ENCODE peak calls at places on chromosome 2, in ten cellular contexts. One of them, this sample, is unnamed.

GRCh38 chr2:28291811-28292455 is 100.7 kb upstream of the FOSL2 start:
- DNase-seq in colonic mucosa: no peak
- DNase-seq in thoracic aorta: no peak
- DNase-seq in AG09319: no peak
- DNase-seq in GM23338: no peak
- DNase-seq in fibroblast of villous mesenchyme: no peak
- DNase-seq in fibroblast of the aortic adventitia: no peak
- DNase-seq in Calu3: no peak
- DNase-seq in bronchial epithelial cell: no peak
- DNase-seq in BJ: no peak
- DNase-seq in this sample: no peak

GRCh38 chr2:138452324-138452723 is 49.2 kb upstream of the SPOPL start:
- DNase-seq in colonic mucosa: no peak
- DNase-seq in thoracic aorta: no peak
- DNase-seq in AG09319: no peak
- DNase-seq in GM23338: no peak
- DNase-seq in fibroblast of villous mesenchyme: no peak
- DNase-seq in fibroblast of the aortic adventitia: no peak
- DNase-seq in Calu3: no peak
- DNase-seq in bronchial epithelial cell: no peak
- DNase-seq in BJ: no peak
- DNase-seq in this sample: no peak

GRCh38 chr2:222404126-222404891 is 20.0 kb upstream of the SGPP2 start:
- DNase-seq in colonic mucosa: no peak
- DNase-seq in thoracic aorta: no peak
- DNase-seq in AG09319: no peak
- DNase-seq in GM23338: no peak
- DNase-seq in fibroblast of villous mesenchyme: no peak
- DNase-seq in fibroblast of the aortic adventitia: no peak
- DNase-seq in Calu3: no peak
- DNase-seq in bronchial epithelial cell: no peak
- DNase-seq in BJ: no peak
- DNase-seq in this sample: no peak

GRCh38 chr2:1747065-1747941 is 3.0 kb upstream of the PXDN start:
- DNase-seq in colonic mucosa: peak; percentile 5
- DNase-seq in thoracic aorta: no peak
- DNase-seq in AG09319: no peak
- DNase-seq in GM23338: no peak
- DNase-seq in fibroblast of villous mesenchyme: no peak
- DNase-seq in fibroblast of the aortic adventitia: no peak
- DNase-seq in Calu3: no peak
- DNase-seq in bronchial epithelial cell: no peak
- DNase-seq in BJ: no peak
- DNase-seq in this sample: no peak

GRCh38 chr2:166419616-166419934 is 43.8 kb upstream of the SCN9A start:
- DNase-seq in colonic mucosa: no peak
- DNase-seq in thoracic aorta: no peak
- DNase-seq in AG09319: peak; percentile 23
- DNase-seq in GM23338: peak; percentile 56
- DNase-seq in fibroblast of villous mesenchyme: peak; percentile 53
- DNase-seq in fibroblast of the aortic adventitia: peak; percentile 76
- DNase-seq in Calu3: no peak
- DNase-seq in bronchial epithelial cell: peak; percentile 50
- DNase-seq in BJ: no peak
- DNase-seq in this sample: no peak

GRCh38 chr2:66701251-66701650 is 266.3 kb downstream of the MEIS1 start:
- DNase-seq in colonic mucosa: no peak
- DNase-seq in thoracic aorta: no peak
- DNase-seq in AG09319: no peak
- DNase-seq in GM23338: no peak
- DNase-seq in fibroblast of villous mesenchyme: no peak
- DNase-seq in fibroblast of the aortic adventitia: no peak
- DNase-seq in Calu3: no peak
- DNase-seq in bronchial epithelial cell: no peak
- DNase-seq in BJ: no peak
- DNase-seq in this sample: no peak

GRCh38 chr2:190759749-190760213 is 110.9 kb downstream of the NAB1 start:
- DNase-seq in colonic mucosa: no peak
- DNase-seq in thoracic aorta: no peak
- DNase-seq in AG09319: peak; percentile 73
- DNase-seq in GM23338: no peak
- DNase-seq in fibroblast of villous mesenchyme: peak; percentile 92
- DNase-seq in fibroblast of the aortic adventitia: peak; percentile 83
- DNase-seq in Calu3: peak; percentile 16
- DNase-seq in bronchial epithelial cell: peak; percentile 97
- DNase-seq in BJ: peak; percentile 81
- DNase-seq in this sample: peak; percentile 82

GRCh38 chr2:58427572-58428285 is 186.6 kb upstream of the FANCL start:
- DNase-seq in colonic mucosa: peak; percentile 29
- DNase-seq in thoracic aorta: no peak
- DNase-seq in AG09319: no peak
- DNase-seq in GM23338: peak; percentile 69
- DNase-seq in fibroblast of villous mesenchyme: peak; percentile 39
- DNase-seq in fibroblast of the aortic adventitia: peak; percentile 22
- DNase-seq in Calu3: peak; percentile 47
- DNase-seq in bronchial epithelial cell: no peak
- DNase-seq in BJ: no peak
- DNase-seq in this sample: no peak

GRCh38 chr2:675982-676646 is 1.1 kb downstream of the TMEM18 start:
- DNase-seq in colonic mucosa: peak; percentile 47
- DNase-seq in thoracic aorta: no peak
- DNase-seq in AG09319: peak; percentile 76
- DNase-seq in GM23338: peak; percentile 79
- DNase-seq in fibroblast of villous mesenchyme: peak; percentile 87
- DNase-seq in fibroblast of the aortic adventitia: peak; percentile 89
- DNase-seq in Calu3: peak; percentile 52
- DNase-seq in bronchial epithelial cell: peak; percentile 91
- DNase-seq in BJ: peak; percentile 56
- DNase-seq in this sample: peak; percentile 72

GRCh38 chr2:88680916-88681315 is 10.6 kb upstream of the RPIA start:
- DNase-seq in colonic mucosa: no peak
- DNase-seq in thoracic aorta: no peak
- DNase-seq in AG09319: no peak
- DNase-seq in GM23338: no peak
- DNase-seq in fibroblast of villous mesenchyme: no peak
- DNase-seq in fibroblast of the aortic adventitia: no peak
- DNase-seq in Calu3: no peak
- DNase-seq in bronchial epithelial cell: no peak
- DNase-seq in BJ: no peak
- DNase-seq in this sample: no peak

GRCh38 chr2:85712849-85713612 is 18.9 kb downstream of the GNLY start:
- DNase-seq in colonic mucosa: no peak
- DNase-seq in thoracic aorta: no peak
- DNase-seq in AG09319: no peak
- DNase-seq in GM23338: no peak
- DNase-seq in fibroblast of villous mesenchyme: peak; percentile 73
- DNase-seq in fibroblast of the aortic adventitia: peak; percentile 64
- DNase-seq in Calu3: peak; percentile 50
- DNase-seq in bronchial epithelial cell: peak; percentile 93
- DNase-seq in BJ: no peak
- DNase-seq in this sample: no peak

GRCh38 chr2:231191896-231192872 is 6.2 kb upstream of the ARMC9 start:
- DNase-seq in colonic mucosa: peak; percentile 62
- DNase-seq in thoracic aorta: peak; percentile 71
- DNase-seq in AG09319: peak; percentile 86
- DNase-seq in GM23338: peak; percentile 93
- DNase-seq in fibroblast of villous mesenchyme: peak; percentile 92
- DNase-seq in fibroblast of the aortic adventitia: peak; percentile 98
- DNase-seq in Calu3: peak; percentile 30
- DNase-seq in bronchial epithelial cell: no peak
- DNase-seq in BJ: no peak
- DNase-seq in this sample: peak; percentile 61

GRCh38 chr2:112876257-112876970 is 34.6 kb upstream of the IL37 start:
- DNase-seq in colonic mucosa: no peak
- DNase-seq in thoracic aorta: no peak
- DNase-seq in AG09319: no peak
- DNase-seq in GM23338: no peak
- DNase-seq in fibroblast of villous mesenchyme: no peak
- DNase-seq in fibroblast of the aortic adventitia: no peak
- DNase-seq in Calu3: no peak
- DNase-seq in bronchial epithelial cell: peak; percentile 78
- DNase-seq in BJ: no peak
- DNase-seq in this sample: no peak
- TF ChIP-seq CTCF in colonic mucosa: no peak
- TF ChIP-seq CTCF in thoracic aorta: no peak
- TF ChIP-seq CTCF in AG09319: no peak
- TF ChIP-seq CTCF in GM23338: no peak
- TF ChIP-seq CTCF in fibroblast of villous mesenchyme: no peak
- TF ChIP-seq CTCF in fibroblast of the aortic adventitia: no peak
- TF ChIP-seq CTCF in Calu3: no peak
- TF ChIP-seq CTCF in bronchial epithelial cell: no peak
- TF ChIP-seq CTCF in BJ: no peak
- TF ChIP-seq CTCF in this sample: no peak

GRCh38 chr2:168952424-168952823 is 51.3 kb downstream of the G6PC2 start:
- DNase-seq in colonic mucosa: no peak
- DNase-seq in thoracic aorta: no peak
- DNase-seq in AG09319: no peak
- DNase-seq in GM23338: no peak
- DNase-seq in fibroblast of villous mesenchyme: no peak
- DNase-seq in fibroblast of the aortic adventitia: no peak
- DNase-seq in Calu3: no peak
- DNase-seq in bronchial epithelial cell: no peak
- DNase-seq in BJ: no peak
- DNase-seq in this sample: no peak

GRCh38 chr2:168945508-168945907 is 44.4 kb downstream of the G6PC2 start:
- DNase-seq in colonic mucosa: no peak
- DNase-seq in thoracic aorta: no peak
- DNase-seq in AG09319: no peak
- DNase-seq in GM23338: no peak
- DNase-seq in fibroblast of villous mesenchyme: no peak
- DNase-seq in fibroblast of the aortic adventitia: no peak
- DNase-seq in Calu3: no peak
- DNase-seq in bronchial epithelial cell: no peak
- DNase-seq in BJ: no peak
- DNase-seq in this sample: no peak

GRCh38 chr2:168949324-168949723 is 48.2 kb downstream of the G6PC2 start:
- DNase-seq in colonic mucosa: no peak
- DNase-seq in thoracic aorta: no peak
- DNase-seq in AG09319: no peak
- DNase-seq in GM23338: no peak
- DNase-seq in fibroblast of villous mesenchyme: no peak
- DNase-seq in fibroblast of the aortic adventitia: no peak
- DNase-seq in Calu3: no peak
- DNase-seq in bronchial epithelial cell: no peak
- DNase-seq in BJ: no peak
- DNase-seq in this sample: no peak

GRCh38 chr2:168951871-168952270 is 50.8 kb downstream of the G6PC2 start:
- DNase-seq in colonic mucosa: no peak
- DNase-seq in thoracic aorta: no peak
- DNase-seq in AG09319: no peak
- DNase-seq in GM23338: no peak
- DNase-seq in fibroblast of villous mesenchyme: no peak
- DNase-seq in fibroblast of the aortic adventitia: no peak
- DNase-seq in Calu3: no peak
- DNase-seq in bronchial epithelial cell: no peak
- DNase-seq in BJ: no peak
- DNase-seq in this sample: no peak

GRCh38 chr2:168948621-168949212 is 47.6 kb downstream of the G6PC2 start:
- DNase-seq in colonic mucosa: no peak
- DNase-seq in thoracic aorta: no peak
- DNase-seq in AG09319: no peak
- DNase-seq in GM23338: peak; percentile 63
- DNase-seq in fibroblast of villous mesenchyme: peak; percentile 7
- DNase-seq in fibroblast of the aortic adventitia: peak; percentile 11
- DNase-seq in Calu3: peak; percentile 61
- DNase-seq in bronchial epithelial cell: no peak
- DNase-seq in BJ: no peak
- DNase-seq in this sample: no peak
- TF ChIP-seq CTCF in colonic mucosa: peak; percentile 51
- TF ChIP-seq CTCF in thoracic aorta: no peak
- TF ChIP-seq CTCF in AG09319: peak; percentile 50
- TF ChIP-seq CTCF in GM23338: peak; percentile 89
- TF ChIP-seq CTCF in fibroblast of villous mesenchyme: peak; percentile 71
- TF ChIP-seq CTCF in fibroblast of the aortic adventitia: peak; percentile 56
- TF ChIP-seq CTCF in Calu3: peak; percentile 86
- TF ChIP-seq CTCF in bronchial epithelial cell: peak; percentile 49
- TF ChIP-seq CTCF in BJ: peak; percentile 63
- TF ChIP-seq CTCF in this sample: peak; percentile 58

DNA sequence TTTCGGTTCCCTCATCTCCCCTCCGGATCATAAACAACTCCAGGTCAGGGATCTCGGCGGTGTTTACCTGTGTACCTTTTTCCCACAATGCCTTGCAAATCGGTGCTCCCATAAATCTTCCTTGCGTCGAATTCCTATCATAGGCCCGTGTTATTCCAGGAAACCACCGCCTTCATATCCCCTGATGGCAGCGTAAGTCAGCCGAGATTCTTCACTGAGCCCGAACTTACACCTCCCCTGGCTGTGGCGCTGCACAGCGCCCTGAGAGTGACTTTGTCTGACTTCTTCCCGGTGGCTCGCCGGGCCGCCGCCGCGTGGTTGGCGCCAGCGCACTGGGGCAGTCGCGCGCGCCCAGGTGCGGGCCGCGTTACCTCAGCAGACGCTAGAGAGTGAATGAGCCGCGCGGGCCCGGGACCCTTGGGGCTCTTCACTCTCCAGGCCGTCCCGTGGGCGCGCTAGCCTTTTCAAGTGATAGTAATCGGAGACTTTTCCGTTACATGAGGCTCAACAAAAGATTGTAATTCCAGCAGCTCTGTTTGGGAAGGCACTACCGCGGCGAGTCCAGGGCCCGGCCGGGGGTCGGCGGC is 101.6 kb downstream of the SPTBN1 start:
- DNase-seq in colonic mucosa: peak; percentile 85
- DNase-seq in thoracic aorta: no peak
- DNase-seq in AG09319: no peak
- DNase-seq in GM23338: peak; percentile 55
- DNase-seq in fibroblast of villous mesenchyme: no peak
- DNase-seq in fibroblast of the aortic adventitia: peak; percentile 42
- DNase-seq in Calu3: peak; percentile 64
- DNase-seq in bronchial epithelial cell: peak; percentile 70
- DNase-seq in BJ: no peak
- DNase-seq in this sample: no peak
- TF ChIP-seq CTCF in colonic mucosa: no peak
- TF ChIP-seq CTCF in thoracic aorta: no peak
- TF ChIP-seq CTCF in AG09319: no peak
- TF ChIP-seq CTCF in GM23338: no peak
- TF ChIP-seq CTCF in fibroblast of villous mesenchyme: peak; percentile 11
- TF ChIP-seq CTCF in fibroblast of the aortic adventitia: no peak
- TF ChIP-seq CTCF in Calu3: no peak
- TF ChIP-seq CTCF in bronchial epithelial cell: peak; percentile 31
- TF ChIP-seq CTCF in BJ: no peak
- TF ChIP-seq CTCF in this sample: no peak

GRCh38 chr2:216404010-216404618 is 8.2 kb upstream of the SMARCAL1 start:
- DNase-seq in colonic mucosa: peak; percentile 57
- DNase-seq in thoracic aorta: no peak
- DNase-seq in AG09319: peak; percentile 18
- DNase-seq in GM23338: peak; percentile 67
- DNase-seq in fibroblast of villous mesenchyme: peak; percentile 49
- DNase-seq in fibroblast of the aortic adventitia: peak; percentile 59
- DNase-seq in Calu3: peak; percentile 46
- DNase-seq in bronchial epithelial cell: peak; percentile 30
- DNase-seq in BJ: no peak
- DNase-seq in this sample: no peak
- TF ChIP-seq CTCF in colonic mucosa: peak; percentile 80
- TF ChIP-seq CTCF in thoracic aorta: peak; percentile 76
- TF ChIP-seq CTCF in AG09319: peak; percentile 88
- TF ChIP-seq CTCF in GM23338: peak; percentile 82
- TF ChIP-seq CTCF in fibroblast of villous mesenchyme: peak; percentile 85
- TF ChIP-seq CTCF in fibroblast of the aortic adventitia: peak; percentile 96
- TF ChIP-seq CTCF in Calu3: peak; percentile 81
- TF ChIP-seq CTCF in bronchial epithelial cell: peak; percentile 76
- TF ChIP-seq CTCF in BJ: peak; percentile 83
- TF ChIP-seq CTCF in this sample: peak; percentile 85